ENCODE peak calls at places on chromosomes 6 and 20, in eight cellular contexts. H is stimulated activated CD8-positive, alpha-beta memory T cell treated with anti-CD3 and anti-CD28 coated beads, Interleukin-7, amount 100 ng/mL, for 1 hour; W is skeletal muscle cell; O is left lobe of liver; E is activated T-helper 9 cell treated with anti-CD3 and anti-CD28 coated beads, Interleukin-2, amount 50 U/mL, for 16 hours; X is body of pancreas; U is CD14-positive monocyte; Z is ecto neural progenitor cell. T is an unnamed sample.

GRCh38 chr20:45363611-45364492 is 896 bp downstream of the SYS1 start:
- DNase-seq in E (no peak), Z (peak), X (no peak), O (no peak), H (no peak), U (no peak), W (no peak), T (no peak)

GRCh38 chr6:124683507-124683906 is 278.7 kb upstream of the RNF217 start:
- DNase-seq in O (no peak), X (no peak), W (no peak), H (no peak), U (no peak), E (no peak), Z (no peak), T (no peak)

GRCh38 chr20:40961686-40962640 is 66.7 kb upstream of the TOP1 start:
- DNase-seq in H (no peak), O (no peak), X (no peak), W (no peak), E (no peak), U (no peak), Z (peak), T (no peak)

GRCh38 chr20:60447703-60448102 is 489.5 kb downstream of the CDH26 start:
- DNase-seq in U (no peak), W (no peak), Z (no peak), E (no peak), H (no peak), O (no peak), X (no peak), T (no peak)

GRCh38 chr6:1614767-1615650 is 5.3 kb downstream of the FOXC1 start:
- DNase-seq in E (no peak), O (no peak), U (peak), X (no peak), W (no peak), Z (no peak), H (no peak), T (no peak)

GRCh38 chr20:52103469-52103910 is 88.1 kb downstream of the ZFP64 start:
- DNase-seq in Z (peak), H (no peak), W (no peak), E (no peak), U (no peak), O (no peak), X (no peak), T (no peak)

GRCh38 chr6:41370488-41371111 is 35.2 kb downstream of the NCR2 start:
- DNase-seq in E (no peak), Z (peak), O (no peak), U (no peak), H (no peak), W (no peak), X (no peak), T (no peak)

GRCh38 chr20:6704132-6704861 is 63.2 kb upstream of the BMP2 start:
- DNase-seq in X (peak), W (peak), E (no peak), O (peak), H (no peak), U (no peak), Z (no peak), T (peak)

GRCh38 chr6:92431502-92431901 is 987.9 kb downstream of the EPHA7 start:
- DNase-seq in W (no peak), O (no peak), E (no peak), H (no peak), Z (no peak), U (no peak), X (no peak), T (no peak)

GRCh38 chr6:144315226-144315980 is 30.3 kb downstream of the UTRN start:
- DNase-seq in X (peak), U (no peak), O (no peak), E (no peak), W (no peak), Z (no peak), H (no peak), T (no peak)

GRCh38 chr6:36319436-36319762 is 17.3 kb downstream of the BNIP5 start:
- DNase-seq in X (no peak), O (no peak), Z (no peak), E (no peak), W (no peak), H (no peak), U (no peak), T (peak)

GRCh38 chr20:42430059-42430458 is 759.6 kb downstream of the PTPRT start:
- DNase-seq in U (no peak), Z (no peak), O (no peak), H (no peak), W (no peak), E (no peak), X (no peak), T (no peak)

T was measured in left colon.